ENCODE peak calls at places on chromosomes 12 and 14, in four cellular contexts. P is CD8-positive, alpha-beta memory T cell; O is NCI-H510A treated with DMSO at 0.1 percent for 48 hours; X is mucosa of descending colon. Q is an unnamed sample.

GRCh38 chr12:112868459-112869041 is 38.2 kb upstream of the OAS1 start:
- DNase-seq in P (no peak), X (no peak), O (no peak), Q (no peak)

GRCh38 chr12:47779943-47780504 is 7.0 kb downstream of the SLC48A1 start:
- DNase-seq in P (no peak), X (no peak), O (no peak), Q (no peak)

GRCh38 chr12:92471551-92471950 is 231.2 kb upstream of the PLEKHG7 start:
- DNase-seq in P (no peak), O (no peak), X (no peak), Q (no peak)

GRCh38 chr12:47709277-47710048 is 3.6 kb upstream of the RPAP3 start:
- DNase-seq in O (no peak), P (no peak), X (no peak), Q (no peak)

GRCh38 chr12:114371733-114372132 is 34.2 kb downstream of the TBX5 start:
- DNase-seq in O (no peak), P (no peak), X (no peak), Q (no peak)

GRCh38 chr12:111204684-111205305 is 164.1 kb downstream of the PHETA1 start:
- DNase-seq in P (no peak), X (no peak), O (no peak), Q (no peak)

GRCh38 chr14:21668377-21668776 is 5.2 kb downstream of the OR4E1 start:
- DNase-seq in X (no peak), P (no peak), O (no peak), Q (no peak)

GRCh38 chr12:54608156-54608555 is 19.7 kb upstream of the PPP1R1A start:
- DNase-seq in O (no peak), X (no peak), P (no peak), Q (no peak)

GRCh38 chr14:54889919-54890318 is 12.7 kb downstream of the GCH1 start:
- DNase-seq in O (no peak), P (no peak), X (no peak), Q (no peak)

GRCh38 chr12:52445876-52446275 is 6.1 kb downstream of the KRT6B start:
- DNase-seq in X (no peak), O (no peak), P (no peak), Q (no peak)

GRCh38 chr12:57894577-57895292 is 46.6 kb upstream of the ATP23 start:
- DNase-seq in X (no peak), O (peak; percentile 61), P (no peak), Q (no peak)

GRCh38 chr12:124125472-124125871 is 152.5 kb downstream of the ZNF664 start:
- DNase-seq in P (no peak), X (no peak), O (peak; percentile 89), Q (peak; percentile 62)

GRCh38 chr12:47276253-47277070 is 196.7 kb upstream of the AMIGO2 start:
- DNase-seq in P (peak; percentile 81), X (peak; percentile 77), O (peak; percentile 43), Q (no peak)

GRCh38 chr12:132886529-132887477 is 602 bp downstream of the CHFR start:
- DNase-seq in O (no peak), P (no peak), X (peak; percentile 21), Q (peak; percentile 30)

GRCh38 chr12:62848418-62848817 is 86.5 kb downstream of the PPM1H start:
- DNase-seq in O (no peak), X (no peak), P (no peak), Q (no peak)

GRCh38 chr12:53245289-53245688 is 13.3 kb upstream of the RARG start:
- DNase-seq in O (no peak), P (no peak), X (no peak), Q (no peak)

GRCh38 chr12:54689984-54690383 is 41.8 kb upstream of the DCD start:
- DNase-seq in O (no peak), P (no peak), X (no peak), Q (no peak)

GRCh38 chr14:93946506-93947170 is 19.5 kb downstream of the FAM181A start:
- DNase-seq in O (no peak), P (no peak), X (no peak), Q (no peak)

Q was measured in NCI-H526 treated with DMSO at 0.1 percent for 48 hours.